ENCODE peak calls at places on chromosome 13, in four cellular contexts. One of them, this sample, is unnamed.

GRCh38 chr13:77267362-77267761 is 59.5 kb downstream of the MYCBP2 start:
- DNase-seq in NCI-H2081: no peak
- DNase-seq in hepatic stellate cell: no peak
- DNase-seq in left cardiac atrium: no peak
- DNase-seq in this sample: no peak

GRCh38 chr13:105908581-105908980 is 626.9 kb downstream of the EFNB2 start:
- DNase-seq in NCI-H2081: no peak
- DNase-seq in hepatic stellate cell: no peak
- DNase-seq in left cardiac atrium: no peak
- DNase-seq in this sample: no peak

GRCh38 chr13:111399776-111400505 is 79.5 kb downstream of the TEX29 start:
- DNase-seq in NCI-H2081: no peak
- DNase-seq in hepatic stellate cell: no peak
- DNase-seq in left cardiac atrium: no peak
- DNase-seq in this sample: no peak

GRCh38 chr13:66656050-66656449 is 574.1 kb downstream of the PCDH9 start:
- DNase-seq in NCI-H2081: peak
- DNase-seq in hepatic stellate cell: no peak
- DNase-seq in left cardiac atrium: no peak
- DNase-seq in this sample: no peak

GRCh38 chr13:110541526-110541920 is 20.0 kb downstream of the RAB20 start:
- DNase-seq in NCI-H2081: no peak
- DNase-seq in hepatic stellate cell: no peak
- DNase-seq in left cardiac atrium: no peak
- DNase-seq in this sample: peak

GRCh38 chr13:96998071-96998470 is 3.8 kb upstream of the OXGR1 start:
- DNase-seq in NCI-H2081: no peak
- DNase-seq in hepatic stellate cell: no peak
- DNase-seq in left cardiac atrium: no peak
- DNase-seq in this sample: no peak

GRCh38 chr13:30191491-30192100 is 115.8 kb downstream of the KATNAL1 start:
- DNase-seq in NCI-H2081: no peak
- DNase-seq in hepatic stellate cell: peak
- DNase-seq in left cardiac atrium: no peak
- DNase-seq in this sample: peak

GRCh38 chr13:98912846-98913245 is 65.0 kb downstream of the DOCK9 start:
- DNase-seq in NCI-H2081: peak
- DNase-seq in hepatic stellate cell: no peak
- DNase-seq in left cardiac atrium: no peak
- DNase-seq in this sample: no peak

GRCh38 chr13:108176685-108177274 is 38.6 kb downstream of the LIG4 start:
- DNase-seq in NCI-H2081: peak
- DNase-seq in hepatic stellate cell: peak
- DNase-seq in left cardiac atrium: no peak
- DNase-seq in this sample: peak

GRCh38 chr13:29521336-29521735 is 74.2 kb downstream of the SLC7A1 start:
- DNase-seq in NCI-H2081: no peak
- DNase-seq in hepatic stellate cell: no peak
- DNase-seq in left cardiac atrium: no peak
- DNase-seq in this sample: no peak